ENCODE peak calls at places on chromosomes 5 and 9, in eight cellular contexts. One of them, this sample, is unnamed. For H3K4me1, the result is how much of the 10 kb centered on the place peaks cover.

GRCh38 chr9:96317335-96317980 is 15.5 kb upstream of the HSD17B3 start:
- DNase-seq in IMR-90: peak
- DNase-seq in prostate gland: peak
- DNase-seq in A549: peak
- DNase-seq in transverse colon: peak
- DNase-seq in gastrocnemius medialis: peak
- DNase-seq in tibial nerve: peak
- DNase-seq in uterus: no peak
- DNase-seq in this sample: peak

GRCh38 chr9:113602126-113603119 is 138.9 kb downstream of the RGS3 start:
- DNase-seq in IMR-90: peak
- DNase-seq in prostate gland: no peak
- DNase-seq in A549: no peak
- DNase-seq in transverse colon: peak
- DNase-seq in gastrocnemius medialis: no peak
- DNase-seq in tibial nerve: peak
- DNase-seq in uterus: peak
- DNase-seq in this sample: peak

GRCh38 chr5:172939045-172939444 is 20.2 kb upstream of the RPL26L1 start:
- DNase-seq in IMR-90: peak
- DNase-seq in prostate gland: no peak
- DNase-seq in A549: peak
- DNase-seq in transverse colon: no peak
- DNase-seq in gastrocnemius medialis: no peak
- DNase-seq in tibial nerve: no peak
- DNase-seq in uterus: no peak
- DNase-seq in this sample: no peak

GRCh38 chr5:111254613-111255012 is 30.4 kb downstream of the CAMK4 start:
- DNase-seq in IMR-90: peak
- DNase-seq in prostate gland: no peak
- DNase-seq in A549: no peak
- DNase-seq in transverse colon: no peak
- DNase-seq in gastrocnemius medialis: no peak
- DNase-seq in tibial nerve: no peak
- DNase-seq in uterus: no peak
- DNase-seq in this sample: no peak

GRCh38 chr9:77433675-77434445 is 214.3 kb downstream of the GNA14 start:
- DNase-seq in IMR-90: peak
- DNase-seq in prostate gland: peak
- DNase-seq in A549: peak
- DNase-seq in transverse colon: peak
- DNase-seq in gastrocnemius medialis: peak
- DNase-seq in tibial nerve: peak
- DNase-seq in uterus: peak
- DNase-seq in this sample: peak

GRCh38 chr9:111118256-111118950 is 80.1 kb upstream of the LPAR1 start:
- DNase-seq in IMR-90: peak
- DNase-seq in prostate gland: no peak
- DNase-seq in A549: no peak
- DNase-seq in transverse colon: no peak
- DNase-seq in gastrocnemius medialis: no peak
- DNase-seq in tibial nerve: no peak
- DNase-seq in uterus: no peak
- DNase-seq in this sample: no peak

GRCh38 chr5:138093036-138093435 is 9.2 kb downstream of the WNT8A start:
- DNase-seq in IMR-90: no peak
- DNase-seq in prostate gland: no peak
- DNase-seq in A549: no peak
- DNase-seq in transverse colon: no peak
- DNase-seq in gastrocnemius medialis: no peak
- DNase-seq in tibial nerve: no peak
- DNase-seq in uterus: no peak
- DNase-seq in this sample: no peak

GRCh38 chr9:92638621-92639101 is 31.3 kb downstream of the IPPK start:
- DNase-seq in IMR-90: no peak
- DNase-seq in prostate gland: no peak
- DNase-seq in A549: no peak
- DNase-seq in transverse colon: no peak
- DNase-seq in gastrocnemius medialis: no peak
- DNase-seq in tibial nerve: no peak
- DNase-seq in uterus: no peak
- DNase-seq in this sample: peak

GRCh38 chr5:150576449-150576949 is 64.0 kb upstream of the SYNPO start:
- DNase-seq in IMR-90: no peak
- DNase-seq in prostate gland: no peak
- DNase-seq in A549: no peak
- DNase-seq in transverse colon: no peak
- DNase-seq in gastrocnemius medialis: peak
- DNase-seq in tibial nerve: no peak
- DNase-seq in uterus: no peak
- DNase-seq in this sample: no peak

GRCh38 chr9:113417370-113417769 is 6.8 kb downstream of the C9orf43 start:
- DNase-seq in IMR-90: no peak
- DNase-seq in prostate gland: no peak
- DNase-seq in A549: no peak
- DNase-seq in transverse colon: no peak
- DNase-seq in gastrocnemius medialis: no peak
- DNase-seq in tibial nerve: no peak
- DNase-seq in uterus: no peak
- DNase-seq in this sample: no peak

GRCh38 chr5:59529286-59529685 is 364.2 kb downstream of the PDE4D start:
- DNase-seq in IMR-90: no peak
- DNase-seq in prostate gland: no peak
- DNase-seq in A549: no peak
- DNase-seq in transverse colon: no peak
- DNase-seq in gastrocnemius medialis: no peak
- DNase-seq in tibial nerve: no peak
- DNase-seq in uterus: no peak
- DNase-seq in this sample: no peak

DNA sequence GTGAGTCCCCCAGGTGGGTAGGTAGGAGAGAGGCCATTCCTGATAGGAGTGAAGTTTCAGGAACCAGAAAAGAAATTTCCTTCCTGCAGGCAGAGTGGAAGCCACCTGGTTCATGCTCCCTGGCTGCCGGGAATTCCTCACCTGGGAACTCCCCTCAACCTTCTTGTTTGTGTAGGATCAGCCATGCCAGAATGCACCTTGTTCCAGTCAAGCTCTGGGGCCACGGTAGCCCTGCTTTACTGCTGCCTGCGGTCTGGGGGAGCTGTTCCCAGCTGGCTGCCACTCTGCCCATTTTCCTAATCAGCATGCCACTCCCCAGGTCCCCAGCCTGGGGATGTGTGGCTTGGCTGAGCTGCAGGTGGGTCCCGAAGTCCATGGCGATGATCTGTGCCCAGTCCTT is 18.7 kb upstream of the B4GALT1 start:
- DNase-seq in IMR-90: no peak
- DNase-seq in prostate gland: no peak
- DNase-seq in A549: no peak
- DNase-seq in transverse colon: no peak
- DNase-seq in gastrocnemius medialis: no peak
- DNase-seq in tibial nerve: no peak
- DNase-seq in uterus: no peak
- DNase-seq in this sample: peak
- H3K4me1 ChIP-seq in IMR-90: under half
- H3K4me1 ChIP-seq in prostate gland: under half
- H3K4me1 ChIP-seq in A549: under half
- H3K4me1 ChIP-seq in transverse colon: under half
- H3K4me1 ChIP-seq in gastrocnemius medialis: under half
- H3K4me1 ChIP-seq in tibial nerve: under half
- H3K4me1 ChIP-seq in uterus: under half
- H3K4me1 ChIP-seq in this sample: half or more

DNA sequence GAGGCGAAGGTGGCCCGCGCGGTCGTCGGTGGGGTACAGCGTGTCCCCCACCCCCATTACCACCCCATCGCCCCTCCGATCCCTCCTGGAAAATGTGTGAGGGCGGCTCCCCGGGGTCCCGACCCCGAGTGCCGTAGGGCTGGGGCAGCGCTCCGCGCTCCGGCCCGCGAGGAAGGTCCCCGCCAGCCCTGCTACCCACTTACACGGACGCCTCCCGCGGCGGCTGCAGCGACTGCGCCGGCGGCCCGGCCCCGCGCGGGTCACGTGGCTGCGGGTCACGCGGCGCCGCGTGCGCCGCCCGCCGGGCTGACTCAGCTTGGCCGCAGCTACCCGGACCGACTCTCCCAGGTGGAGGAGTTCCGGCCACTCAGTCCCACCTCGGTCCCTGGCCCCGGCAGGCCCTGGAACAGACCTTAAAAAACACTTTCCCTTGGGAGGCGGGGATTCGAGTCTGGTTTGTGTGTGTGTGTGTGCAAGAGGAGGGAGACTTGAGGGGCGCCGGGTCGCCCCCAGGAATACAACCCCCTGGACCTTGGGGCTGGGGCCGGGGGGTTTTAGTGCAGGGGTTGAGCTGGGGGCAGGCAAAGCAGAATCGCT is at the start of gene GNPDA1:
- DNase-seq in IMR-90: peak
- DNase-seq in prostate gland: peak
- DNase-seq in A549: peak
- DNase-seq in transverse colon: peak
- DNase-seq in gastrocnemius medialis: peak
- DNase-seq in tibial nerve: peak
- DNase-seq in uterus: peak
- DNase-seq in this sample: peak
- TF ChIP-seq POLR2A in IMR-90: peak
- TF ChIP-seq POLR2A in prostate gland: peak
- TF ChIP-seq POLR2A in A549: peak
- TF ChIP-seq POLR2A in transverse colon: peak
- TF ChIP-seq POLR2A in gastrocnemius medialis: peak
- TF ChIP-seq POLR2A in tibial nerve: peak
- TF ChIP-seq POLR2A in uterus: peak
- TF ChIP-seq POLR2A in this sample: no peak

DNA sequence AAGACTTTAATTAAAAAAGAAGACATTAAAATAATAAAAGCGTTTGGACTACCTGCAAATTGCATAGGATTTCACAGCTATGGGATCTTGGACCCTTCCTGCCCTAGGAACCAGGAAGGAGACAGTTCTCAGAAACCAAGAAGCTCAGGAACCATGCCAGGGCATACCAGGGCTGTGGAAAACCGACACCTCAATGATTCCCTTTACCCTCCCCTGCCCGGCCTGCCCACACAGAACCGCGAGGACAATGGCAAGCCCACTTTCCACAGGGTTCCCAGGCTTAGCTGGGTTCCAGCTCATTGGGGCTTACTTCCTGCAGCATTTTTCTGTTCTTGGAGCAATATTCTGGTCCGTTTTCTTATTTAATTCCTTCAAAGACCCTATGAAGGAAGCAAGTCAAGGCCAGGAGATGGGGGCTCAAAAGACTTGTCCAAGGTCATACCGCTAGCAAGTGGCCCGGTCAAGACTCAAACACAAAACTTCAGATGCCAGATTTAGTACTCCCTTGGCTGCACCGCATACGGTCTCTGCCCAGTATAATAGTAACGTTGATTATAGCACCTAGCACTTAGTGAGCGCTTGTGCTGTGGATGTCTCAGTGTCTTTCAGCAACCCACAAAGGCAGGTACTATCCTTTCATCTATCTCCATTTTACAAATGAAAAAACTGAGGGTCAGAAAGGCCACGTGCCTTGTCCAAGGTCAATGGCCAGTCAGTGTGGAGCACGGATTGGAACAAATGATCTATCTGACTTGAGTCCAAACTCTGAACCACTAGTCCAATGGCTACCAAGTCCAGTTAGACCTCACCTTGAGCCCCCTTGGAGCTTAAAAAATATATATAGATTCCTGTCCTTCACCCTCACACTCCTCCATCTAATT is 6.8 kb downstream of the FAT2 start:
- DNase-seq in IMR-90: no peak
- DNase-seq in prostate gland: peak
- DNase-seq in A549: no peak
- DNase-seq in transverse colon: no peak
- DNase-seq in gastrocnemius medialis: no peak
- DNase-seq in tibial nerve: no peak
- DNase-seq in uterus: no peak
- DNase-seq in this sample: no peak
- H3K4me1 ChIP-seq in IMR-90: under half
- H3K4me1 ChIP-seq in prostate gland: under half
- H3K4me1 ChIP-seq in A549: under half
- H3K4me1 ChIP-seq in transverse colon: under half
- H3K4me1 ChIP-seq in gastrocnemius medialis: under half
- H3K4me1 ChIP-seq in tibial nerve: under half
- H3K4me1 ChIP-seq in uterus: under half
- H3K4me1 ChIP-seq in this sample: under half

GRCh38 chr5:26737763-26738162 is 300.6 kb downstream of the CDH9 start:
- DNase-seq in IMR-90: no peak
- DNase-seq in prostate gland: no peak
- DNase-seq in A549: no peak
- DNase-seq in transverse colon: no peak
- DNase-seq in gastrocnemius medialis: no peak
- DNase-seq in tibial nerve: no peak
- DNase-seq in uterus: no peak
- DNase-seq in this sample: no peak
- TF ChIP-seq POLR2A in IMR-90: no peak
- TF ChIP-seq POLR2A in prostate gland: no peak
- TF ChIP-seq POLR2A in A549: no peak
- TF ChIP-seq POLR2A in transverse colon: no peak
- TF ChIP-seq POLR2A in gastrocnemius medialis: no peak
- TF ChIP-seq POLR2A in tibial nerve: no peak
- TF ChIP-seq POLR2A in uterus: no peak
- TF ChIP-seq POLR2A in this sample: no peak

DNA sequence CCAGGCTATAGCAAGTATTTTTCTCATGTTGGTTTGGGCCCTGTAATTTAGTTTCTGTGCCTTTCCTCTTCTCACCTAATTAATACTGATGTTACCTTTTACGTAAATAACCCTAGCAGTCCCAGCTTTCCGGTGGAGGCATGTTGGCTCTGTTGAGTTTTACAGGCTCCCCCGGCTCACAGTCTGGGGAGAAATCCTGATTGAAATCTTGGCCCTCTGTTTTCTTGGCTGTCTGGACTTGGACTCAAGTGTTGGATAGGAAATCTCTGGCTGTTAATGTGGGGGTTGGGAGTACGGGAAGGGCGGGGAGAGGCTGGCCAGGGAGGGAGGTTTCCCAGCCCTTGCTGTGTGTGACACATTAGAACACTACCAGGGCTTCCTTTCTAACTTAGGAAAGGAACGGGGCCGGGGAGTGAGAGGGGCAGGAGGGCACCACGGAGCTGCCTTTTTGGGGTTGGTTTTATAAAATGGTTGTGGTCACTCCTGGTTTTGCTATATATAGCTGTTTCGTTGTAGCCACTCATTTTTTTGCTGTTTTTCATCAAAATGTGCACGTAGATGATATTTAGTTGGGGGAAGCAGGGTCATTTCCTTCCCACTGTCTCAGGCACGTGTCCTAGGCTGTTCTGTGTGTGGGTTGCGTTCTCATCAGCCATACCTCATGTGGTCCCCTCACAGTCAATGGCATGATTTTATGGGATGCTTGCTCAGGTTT is 10.9 kb downstream of the TRIO start:
- DNase-seq in IMR-90: peak
- DNase-seq in prostate gland: peak
- DNase-seq in A549: peak
- DNase-seq in transverse colon: peak
- DNase-seq in gastrocnemius medialis: peak
- DNase-seq in tibial nerve: no peak
- DNase-seq in uterus: peak
- DNase-seq in this sample: peak
- H3K4me1 ChIP-seq in IMR-90: under half
- H3K4me1 ChIP-seq in prostate gland: under half
- H3K4me1 ChIP-seq in A549: half or more
- H3K4me1 ChIP-seq in transverse colon: under half
- H3K4me1 ChIP-seq in gastrocnemius medialis: half or more
- H3K4me1 ChIP-seq in tibial nerve: under half
- H3K4me1 ChIP-seq in uterus: under half
- H3K4me1 ChIP-seq in this sample: half or more

This sample was measured in stomach.